ENCODE peak calls at places on chromosomes 7 and 10, in four cellular contexts. One of them, this sample, is unnamed.

GRCh38 chr7:78033428-78033827 is 234.9 kb downstream of the PHTF2 start:
- DNase-seq in HepG2: no peak
- DNase-seq in GM12878: no peak
- DNase-seq in K562: no peak
- DNase-seq in this sample: no peak

GRCh38 chr7:69433086-69433485 is 165.2 kb upstream of the AUTS2 start:
- DNase-seq in HepG2: no peak
- DNase-seq in GM12878: no peak
- DNase-seq in K562: no peak
- DNase-seq in this sample: no peak

GRCh38 chr7:28347462-28347861 is 64.9 kb upstream of the CREB5 start:
- DNase-seq in HepG2: no peak
- DNase-seq in GM12878: no peak
- DNase-seq in K562: no peak
- DNase-seq in this sample: no peak

GRCh38 chr7:101933685-101934084 is 116.3 kb downstream of the CUX1 start:
- DNase-seq in HepG2: no peak
- DNase-seq in GM12878: peak; percentile 69
- DNase-seq in K562: no peak
- DNase-seq in this sample: no peak

GRCh38 chr10:82340166-82340565 is 465.2 kb downstream of the NRG3 start:
- DNase-seq in HepG2: no peak
- DNase-seq in GM12878: no peak
- DNase-seq in K562: no peak
- DNase-seq in this sample: no peak

GRCh38 chr10:114313139-114313538 is 74.1 kb downstream of the VWA2 start:
- DNase-seq in HepG2: no peak
- DNase-seq in GM12878: no peak
- DNase-seq in K562: no peak
- DNase-seq in this sample: no peak

GRCh38 chr7:36395171-36395894 is 5.7 kb downstream of the ANLN start:
- DNase-seq in HepG2: no peak
- DNase-seq in GM12878: no peak
- DNase-seq in K562: no peak
- DNase-seq in this sample: no peak

GRCh38 chr10:114043532-114044250 is at the start of gene ADRB1:
- DNase-seq in HepG2: peak; percentile 28
- DNase-seq in GM12878: peak; percentile 26
- DNase-seq in K562: peak; percentile 28
- DNase-seq in this sample: peak; percentile 80

GRCh38 chr7:43729214-43729923 is at the start of gene COA1:
- DNase-seq in HepG2: peak; percentile 82
- DNase-seq in GM12878: peak; percentile 68
- DNase-seq in K562: peak; percentile 96
- DNase-seq in this sample: peak; percentile 74

GRCh38 chr7:87067788-87068187 is 8.3 kb upstream of the ELAPOR2 start:
- DNase-seq in HepG2: no peak
- DNase-seq in GM12878: no peak
- DNase-seq in K562: no peak
- DNase-seq in this sample: no peak

GRCh38 chr7:81484266-81484665 is 285.6 kb downstream of the HGF start:
- DNase-seq in HepG2: peak; percentile 4
- DNase-seq in GM12878: no peak
- DNase-seq in K562: no peak
- DNase-seq in this sample: peak; percentile 18

GRCh38 chr10:22713853-22714523 is 390 bp downstream of the PIP4K2A start:
- DNase-seq in HepG2: no peak
- DNase-seq in GM12878: no peak
- DNase-seq in K562: peak; percentile 56
- DNase-seq in this sample: peak; percentile 18

GRCh38 chr7:131226116-131226562 is 101.5 kb upstream of the MKLN1 start:
- DNase-seq in HepG2: peak; percentile 44
- DNase-seq in GM12878: no peak
- DNase-seq in K562: no peak
- DNase-seq in this sample: no peak

GRCh38 chr7:105097619-105098018 is 83.6 kb downstream of the KMT2E start:
- DNase-seq in HepG2: no peak
- DNase-seq in GM12878: no peak
- DNase-seq in K562: no peak
- DNase-seq in this sample: no peak

GRCh38 chr7:76281706-76282343 is 20.6 kb upstream of the HSPB1 start:
- DNase-seq in HepG2: no peak
- DNase-seq in GM12878: no peak
- DNase-seq in K562: no peak
- DNase-seq in this sample: no peak

GRCh38 chr7:98996162-98996552 is 117.8 kb downstream of the TRRAP start:
- DNase-seq in HepG2: no peak
- DNase-seq in GM12878: peak; percentile 65
- DNase-seq in K562: no peak
- DNase-seq in this sample: no peak

GRCh38 chr10:27448926-27449325 is 55.2 kb upstream of the RAB18 start:
- DNase-seq in HepG2: peak; percentile 4
- DNase-seq in GM12878: no peak
- DNase-seq in K562: no peak
- DNase-seq in this sample: no peak

GRCh38 chr10:13743101-13743693 is 156.4 kb downstream of the PRPF18 start:
- DNase-seq in HepG2: no peak
- DNase-seq in GM12878: peak; percentile 46
- DNase-seq in K562: no peak
- DNase-seq in this sample: no peak

GRCh38 chr7:51038573-51038972 is 255.9 kb upstream of the GRB10 start:
- DNase-seq in HepG2: no peak
- DNase-seq in GM12878: no peak
- DNase-seq in K562: no peak
- DNase-seq in this sample: no peak

GRCh38 chr10:117609095-117609821 is 66.7 kb downstream of the EMX2 start:
- DNase-seq in HepG2: peak; percentile 36
- DNase-seq in GM12878: no peak
- DNase-seq in K562: no peak
- DNase-seq in this sample: no peak

GRCh38 chr10:53088956-53089355 is 316.4 kb upstream of the MBL2 start:
- DNase-seq in HepG2: no peak
- DNase-seq in GM12878: no peak
- DNase-seq in K562: no peak
- DNase-seq in this sample: no peak

GRCh38 chr7:104958278-104958903 is 55.6 kb upstream of the KMT2E start:
- DNase-seq in HepG2: no peak
- DNase-seq in GM12878: no peak
- DNase-seq in K562: peak; percentile 57
- DNase-seq in this sample: no peak

GRCh38 chr10:46233101-46233500 is 53.7 kb upstream of the ANTXRL start:
- DNase-seq in HepG2: no peak
- DNase-seq in GM12878: no peak
- DNase-seq in K562: no peak
- DNase-seq in this sample: no peak

GRCh38 chr10:16770646-16771045 is 46.6 kb downstream of the RSU1 start:
- DNase-seq in HepG2: no peak
- DNase-seq in GM12878: no peak
- DNase-seq in K562: no peak
- DNase-seq in this sample: no peak

GRCh38 chr7:153476166-153476565 is 576.0 kb upstream of the DPP6 start:
- DNase-seq in HepG2: no peak
- DNase-seq in GM12878: no peak
- DNase-seq in K562: no peak
- DNase-seq in this sample: no peak

GRCh38 chr10:49668684-49669083 is 10.8 kb upstream of the C10orf53 start:
- DNase-seq in HepG2: no peak
- DNase-seq in GM12878: no peak
- DNase-seq in K562: no peak
- DNase-seq in this sample: no peak

GRCh38 chr7:29892231-29892630 is 85.9 kb downstream of the WIPF3 start:
- DNase-seq in HepG2: no peak
- DNase-seq in GM12878: no peak
- DNase-seq in K562: peak; percentile 54
- DNase-seq in this sample: no peak

GRCh38 chr7:16067695-16068094 is 353.6 kb downstream of the CRPPA start:
- DNase-seq in HepG2: no peak
- DNase-seq in GM12878: no peak
- DNase-seq in K562: no peak
- DNase-seq in this sample: no peak

DNA sequence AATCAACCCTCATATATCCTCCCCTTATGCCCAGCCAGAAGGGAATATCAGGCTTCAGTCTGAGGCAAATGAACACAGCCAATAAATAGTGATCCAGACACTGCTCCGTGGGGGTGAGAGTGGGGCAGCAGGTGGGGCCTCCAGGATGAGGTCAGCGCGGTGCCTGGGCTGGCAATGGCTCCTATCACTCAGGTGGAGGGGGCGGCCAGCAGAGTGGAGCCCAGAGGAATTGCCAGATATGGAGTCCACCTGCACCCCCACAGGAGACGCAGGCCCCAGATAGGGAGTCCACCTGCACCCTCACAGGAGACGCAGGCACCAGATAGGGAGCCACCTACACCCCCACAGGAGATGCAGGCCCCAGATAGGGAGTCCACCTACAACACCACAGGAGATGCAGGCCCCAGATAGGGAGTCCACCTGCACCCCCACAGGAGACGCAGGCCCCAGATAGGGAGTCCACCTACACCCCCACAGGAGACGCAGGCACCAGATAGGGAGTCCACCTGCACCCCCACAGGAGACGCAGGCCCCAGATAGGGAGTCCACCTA is 78.0 kb upstream of the PPP2R2D start:
- DNase-seq in HepG2: no peak
- DNase-seq in GM12878: no peak
- DNase-seq in K562: no peak
- DNase-seq in this sample: peak; percentile 3
- TF ChIP-seq ETV6 in HepG2: no peak
- TF ChIP-seq ETV6 in GM12878: no peak
- TF ChIP-seq ETV6 in K562: no peak
- TF ChIP-seq ETV6 in this sample: no peak

GRCh38 chr10:88271736-88272135 is 311.4 kb downstream of the RNLS start:
- DNase-seq in HepG2: no peak
- DNase-seq in GM12878: no peak
- DNase-seq in K562: no peak
- DNase-seq in this sample: no peak

GRCh38 chr10:88270871-88271713 is 312.0 kb downstream of the RNLS start:
- DNase-seq in HepG2: no peak
- DNase-seq in GM12878: peak; percentile 97
- DNase-seq in K562: no peak
- DNase-seq in this sample: no peak

GRCh38 chr10:88270061-88270808 is 312.9 kb downstream of the RNLS start:
- DNase-seq in HepG2: no peak
- DNase-seq in GM12878: no peak
- DNase-seq in K562: no peak
- DNase-seq in this sample: no peak

GRCh38 chr10:88273567-88273966 is 309.6 kb downstream of the RNLS start:
- DNase-seq in HepG2: no peak
- DNase-seq in GM12878: no peak
- DNase-seq in K562: no peak
- DNase-seq in this sample: no peak

DNA sequence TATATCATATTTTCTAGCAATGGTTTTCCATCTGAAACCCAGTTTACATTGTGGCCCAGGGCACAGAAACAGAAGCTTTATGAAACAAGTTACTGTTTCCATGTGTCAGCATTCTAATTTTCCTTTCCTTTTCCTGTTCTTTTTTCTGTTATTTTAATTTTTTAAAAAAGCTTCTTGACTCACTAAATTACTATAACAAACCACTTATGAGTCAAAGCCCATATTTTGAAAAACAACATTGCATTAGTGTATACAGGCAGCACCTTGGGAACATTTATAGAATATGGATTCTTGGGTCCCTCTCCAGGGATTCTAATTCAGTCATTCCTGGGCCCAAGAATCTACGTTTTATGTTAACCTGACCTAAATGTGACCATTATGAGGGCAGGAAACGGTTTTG is 310.9 kb downstream of the RNLS start:
- DNase-seq in HepG2: no peak
- DNase-seq in GM12878: no peak
- DNase-seq in K562: no peak
- DNase-seq in this sample: no peak
- TF ChIP-seq ETV6 in HepG2: no peak
- TF ChIP-seq ETV6 in GM12878: no peak
- TF ChIP-seq ETV6 in K562: no peak
- TF ChIP-seq ETV6 in this sample: no peak

GRCh38 chr10:15169555-15170407 is 1.3 kb upstream of the NMT2 start:
- DNase-seq in HepG2: peak; percentile 29
- DNase-seq in GM12878: no peak
- DNase-seq in K562: peak; percentile 53
- DNase-seq in this sample: no peak
- TF ChIP-seq ETV6 in HepG2: no peak
- TF ChIP-seq ETV6 in GM12878: no peak
- TF ChIP-seq ETV6 in K562: no peak
- TF ChIP-seq ETV6 in this sample: no peak

DNA sequence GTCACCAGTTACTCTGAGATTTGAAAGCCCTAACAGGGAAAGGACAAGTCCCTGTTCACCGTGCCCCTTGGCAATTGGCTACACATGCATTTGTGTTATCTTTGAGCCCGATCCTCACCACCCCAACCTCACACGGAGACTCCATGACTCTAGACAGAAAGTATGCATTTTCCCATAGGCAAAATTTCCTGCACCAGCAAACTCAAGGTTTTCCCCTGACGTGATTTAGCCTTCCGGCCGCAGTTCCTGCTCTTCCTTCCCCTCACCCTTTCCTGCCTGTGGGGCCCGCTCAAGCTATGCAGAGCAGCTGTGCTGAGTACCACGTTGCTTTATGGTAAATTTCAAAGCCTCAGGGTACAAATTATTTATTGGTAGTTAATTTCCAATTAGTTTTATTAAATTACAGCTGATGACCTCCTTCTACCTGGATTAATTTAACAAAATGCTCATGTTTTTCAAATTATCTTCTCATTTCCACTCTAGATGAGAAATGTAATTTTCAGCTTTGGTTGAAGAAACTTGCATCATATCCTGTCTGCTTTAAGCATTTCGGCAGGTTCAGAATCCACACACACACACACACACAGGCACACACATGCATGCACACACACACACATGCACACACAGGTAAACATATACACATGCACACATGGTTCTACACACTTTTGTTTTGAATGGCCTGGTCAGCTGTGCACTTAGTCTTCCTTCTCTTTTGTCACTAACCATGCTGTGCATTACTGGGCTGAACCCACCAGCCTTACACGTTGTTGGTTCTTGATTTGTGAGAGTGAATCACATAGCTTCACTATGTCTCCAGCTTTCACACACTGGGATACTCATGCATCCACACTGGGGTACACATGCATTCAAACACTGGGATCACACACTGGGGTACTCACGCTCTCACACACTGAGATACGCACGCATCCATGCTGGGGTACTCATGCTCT is 283.1 kb upstream of the PITRM1 start:
- DNase-seq in HepG2: no peak
- DNase-seq in GM12878: no peak
- DNase-seq in K562: no peak
- DNase-seq in this sample: no peak
- TF ChIP-seq ETV6 in HepG2: no peak
- TF ChIP-seq ETV6 in GM12878: no peak
- TF ChIP-seq ETV6 in K562: no peak
- TF ChIP-seq ETV6 in this sample: no peak

GRCh38 chr10:123926401-123927264 is 35.0 kb upstream of the CPXM2 start:
- DNase-seq in HepG2: no peak
- DNase-seq in GM12878: peak; percentile 5
- DNase-seq in K562: no peak
- DNase-seq in this sample: no peak
- TF ChIP-seq ETV6 in HepG2: no peak
- TF ChIP-seq ETV6 in GM12878: no peak
- TF ChIP-seq ETV6 in K562: no peak
- TF ChIP-seq ETV6 in this sample: no peak